ENCODE peak calls at places on chromosomes 7 and 10, in five cellular contexts. Y is fibroblast of the aortic adventitia, F is brain microvascular endothelial cell, R is IMR-90, W is neural progenitor cell. G is an unnamed sample.

GRCh38 chr7:87810726-87811125 is 65.4 kb downstream of the SLC25A40 start:
- DNase-seq in Y (no peak), F (no peak), R (no peak), W (no peak), G (no peak)

GRCh38 chr7:141073173-141073640 is 657 bp upstream of the TMEM178B start:
- DNase-seq in Y (peak), F (peak), R (peak), W (peak), G (no peak)

GRCh38 chr10:73095479-73096021 is 1.1 kb downstream of the P4HA1 start:
- DNase-seq in Y (peak), F (peak), R (peak), W (peak), G (no peak)

GRCh38 chr10:72449842-72450495 is 95.2 kb upstream of the DNAJB12 start:
- DNase-seq in Y (no peak), F (no peak), R (no peak), W (no peak), G (no peak)

GRCh38 chr10:24114561-24114960 is 94.4 kb upstream of the KIAA1217 start:
- DNase-seq in Y (no peak), F (no peak), R (no peak), W (no peak), G (no peak)

GRCh38 chr10:43939389-43939938 is 290.8 kb upstream of the ZNF32 start:
- DNase-seq in Y (no peak), F (no peak), R (no peak), W (no peak), G (no peak)

GRCh38 chr10:123999956-124000615 is 93.3 kb downstream of the CHST15 start:
- DNase-seq in Y (no peak), F (no peak), R (no peak), W (no peak), G (no peak)

GRCh38 chr7:128402346-128402745 is 7.4 kb downstream of the IMPDH1 start:
- DNase-seq in Y (no peak), F (no peak), R (no peak), W (no peak), G (no peak)

GRCh38 chr10:51162002-51162401 is 87.7 kb downstream of the PRKG1 start:
- DNase-seq in Y (peak), F (no peak), R (no peak), W (peak), G (no peak)

GRCh38 chr7:1392556-1392955 is 66.7 kb downstream of the MICALL2 start:
- DNase-seq in Y (no peak), F (no peak), R (no peak), W (no peak), G (no peak)

GRCh38 chr7:69780377-69780776 is 182.1 kb downstream of the AUTS2 start:
- DNase-seq in Y (peak), F (no peak), R (no peak), W (peak), G (no peak)

GRCh38 chr7:151251926-151252835 is 3.7 kb upstream of the SMARCD3 start:
- DNase-seq in Y (peak), F (peak), R (peak), W (peak), G (no peak)

GRCh38 chr7:94109556-94109955 is 105.4 kb upstream of the BET1 start:
- DNase-seq in Y (no peak), F (no peak), R (no peak), W (no peak), G (no peak)

GRCh38 chr10:17651891-17652290 is 7.9 kb downstream of the STAM start:
- DNase-seq in Y (peak), F (no peak), R (no peak), W (no peak), G (no peak)

GRCh38 chr10:6678211-6678803 is 98.2 kb upstream of the PRKCQ start:
- DNase-seq in Y (peak), F (peak), R (peak), W (peak), G (no peak)
- TF ChIP-seq CTCF in Y (peak), F (peak), R (peak), W (peak), G (peak)

DNA sequence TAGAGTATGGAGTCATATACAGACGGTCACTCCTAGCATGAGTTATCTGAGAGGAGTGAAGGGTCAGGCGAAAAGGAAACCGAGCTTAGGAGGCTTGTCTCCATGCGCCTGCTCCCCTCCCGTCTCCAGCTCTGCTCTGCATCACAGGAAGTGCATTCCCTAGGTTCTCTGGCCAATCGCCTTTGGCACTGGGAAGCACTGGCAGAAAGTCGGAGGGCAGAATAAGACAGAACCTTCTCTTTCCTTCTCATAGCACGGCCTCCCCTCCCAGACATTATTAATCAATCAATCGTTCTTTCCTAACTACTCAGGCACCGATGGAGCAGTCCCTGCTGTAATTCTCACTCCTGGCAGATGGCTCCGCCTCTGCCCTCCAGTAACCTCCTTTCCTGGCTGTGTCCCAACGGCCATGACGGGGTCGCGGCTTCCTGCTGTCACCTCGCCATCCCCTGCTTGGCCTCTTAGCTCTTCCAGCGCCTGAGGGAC is 177.1 kb downstream of the FRMD4A start:
- DNase-seq in Y (no peak), F (peak), R (peak), W (no peak), G (no peak)
- H3K4me3 ChIP-seq in Y (no peak), F (peak), R (no peak), W (no peak), G (no peak)

DNA sequence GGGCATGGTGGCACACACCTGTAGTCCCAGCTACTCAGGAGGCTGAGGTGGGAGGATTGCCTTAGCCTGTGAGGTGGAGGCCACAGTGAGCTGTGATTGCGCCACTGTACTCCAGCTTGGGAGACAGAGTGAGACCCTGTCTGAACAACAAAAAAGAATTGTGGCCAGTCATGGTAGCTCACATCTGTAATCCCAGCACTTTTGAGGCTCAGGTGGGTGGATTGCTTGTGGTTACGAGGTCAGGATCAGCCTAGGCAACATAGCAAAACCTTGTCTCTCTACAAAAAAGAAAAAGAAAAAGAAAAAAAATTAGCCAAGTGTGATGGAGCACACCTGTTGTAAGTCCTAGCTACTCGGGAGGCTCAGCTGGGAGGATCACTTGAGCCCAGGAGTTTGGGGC is 22.8 kb downstream of the MARCHF5 start:
- DNase-seq in Y (no peak), F (no peak), R (no peak), W (no peak), G (no peak)
- TF ChIP-seq CTCF in Y (no peak), F (no peak), R (no peak), W (no peak), G (no peak)

GRCh38 chr10:119462773-119463172 is 79.7 kb downstream of the RGS10 start:
- DNase-seq in Y (no peak), F (no peak), R (no peak), W (no peak), G (no peak)

GRCh38 chr10:119459681-119460340 is 82.7 kb downstream of the RGS10 start:
- DNase-seq in Y (no peak), F (no peak), R (no peak), W (no peak), G (no peak)

GRCh38 chr10:119461380-119461779 is 81.1 kb downstream of the RGS10 start:
- DNase-seq in Y (no peak), F (no peak), R (no peak), W (no peak), G (no peak)

GRCh38 chr10:119460369-119461195 is 81.9 kb downstream of the RGS10 start:
- DNase-seq in Y (no peak), F (no peak), R (no peak), W (no peak), G (no peak)

DNA sequence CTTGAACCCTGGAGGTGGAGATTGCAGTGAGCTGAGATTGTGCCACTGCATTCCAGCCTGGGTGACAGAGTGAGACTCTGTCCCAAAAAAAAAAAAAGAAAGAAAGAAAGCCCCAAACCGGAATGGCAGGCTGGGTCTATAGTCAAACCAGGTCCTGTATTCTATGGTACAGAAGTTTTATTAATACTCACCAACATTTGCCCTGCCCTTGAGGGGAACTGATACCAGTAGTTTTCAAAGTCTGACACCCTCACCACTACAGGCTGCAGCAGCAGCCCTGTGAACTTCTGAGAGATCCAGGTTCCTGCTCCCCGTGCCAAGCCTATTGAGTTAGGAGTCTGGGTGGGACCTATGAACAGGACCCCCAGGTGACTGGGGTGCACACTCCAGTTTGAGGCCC is 80.6 kb downstream of the RGS10 start:
- DNase-seq in Y (no peak), F (no peak), R (no peak), W (no peak), G (no peak)
- H3K4me3 ChIP-seq in Y (no peak), F (no peak), R (no peak), W (no peak), G (no peak)

DNA sequence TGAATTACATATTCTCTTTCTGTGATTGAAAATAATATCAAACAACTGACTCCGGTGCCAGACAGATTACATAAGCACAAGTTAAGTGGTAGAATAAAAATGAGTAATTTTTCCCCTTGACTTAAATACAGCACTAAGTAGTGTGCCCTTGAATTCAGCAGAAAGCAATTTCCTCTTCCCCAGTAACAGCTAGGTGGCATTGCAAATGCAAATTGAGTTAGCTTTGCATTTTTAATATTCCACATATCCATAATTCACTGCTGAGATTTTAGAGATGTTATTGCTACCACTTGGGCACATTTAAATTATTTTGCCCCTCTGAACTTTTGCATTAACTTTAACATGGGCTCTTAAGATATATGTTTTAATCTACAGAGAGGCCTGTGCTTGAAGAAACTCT is 89.8 kb upstream of the NPVF start:
- DNase-seq in Y (no peak), F (no peak), R (no peak), W (no peak), G (no peak)
- TF ChIP-seq CTCF in Y (no peak), F (no peak), R (no peak), W (peak), G (no peak)

GRCh38 chr10:99328579-99329237 is 448 bp upstream of the CNNM1 start:
- DNase-seq in Y (peak), F (no peak), R (peak), W (no peak), G (no peak)

GRCh38 chr10:99329238-99329890 is at the start of gene CNNM1:
- DNase-seq in Y (no peak), F (no peak), R (no peak), W (peak), G (no peak)

GRCh38 chr10:99331207-99331803 is 2.1 kb downstream of the CNNM1 start:
- DNase-seq in Y (no peak), F (no peak), R (peak), W (peak), G (no peak)

GRCh38 chr10:99330675-99330924 is 1.4 kb downstream of the CNNM1 start:
- DNase-seq in Y (no peak), F (no peak), R (no peak), W (no peak), G (no peak)

DNA sequence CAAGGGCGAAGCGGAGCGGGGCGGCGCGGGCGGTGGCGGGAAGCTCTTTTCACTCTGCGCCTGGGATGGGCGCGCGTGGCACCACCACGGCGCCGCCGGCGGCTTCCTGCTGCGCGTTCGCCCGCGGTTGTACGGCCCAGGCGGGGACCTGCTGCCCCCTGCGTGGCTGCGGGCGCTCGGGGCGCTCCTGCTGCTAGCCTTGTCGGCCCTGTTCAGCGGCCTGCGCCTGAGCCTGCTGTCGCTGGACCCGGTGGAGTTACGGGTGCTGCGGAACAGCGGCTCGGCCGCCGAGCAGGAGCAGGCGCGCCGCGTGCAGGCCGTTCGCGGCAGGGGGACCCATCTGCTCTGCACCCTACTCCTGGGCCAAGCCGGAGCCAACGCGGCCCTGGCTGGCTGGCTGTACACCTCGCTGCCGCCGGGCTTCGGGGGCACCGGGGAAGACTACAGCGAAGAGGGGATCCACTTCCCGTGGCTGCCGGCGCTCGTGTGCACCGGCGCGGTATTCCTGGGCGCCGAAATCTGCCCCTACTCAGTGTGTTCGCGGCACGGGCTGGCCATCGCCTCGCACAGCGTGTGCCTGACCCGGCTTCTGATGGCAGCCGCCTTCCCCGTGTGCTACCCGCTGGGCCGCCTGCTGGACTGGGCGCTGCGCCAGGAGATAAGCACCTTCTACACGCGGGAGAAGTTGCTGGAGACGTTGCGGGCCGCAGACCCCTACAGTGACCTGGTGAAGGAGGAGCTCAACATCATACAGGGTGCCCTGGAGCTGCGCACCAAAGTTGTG is 927 bp downstream of the CNNM1 start:
- DNase-seq in Y (no peak), F (no peak), R (peak), W (peak), G (no peak)
- H3K4me3 ChIP-seq in Y (peak), F (no peak), R (peak), W (peak), G (peak)

DNA sequence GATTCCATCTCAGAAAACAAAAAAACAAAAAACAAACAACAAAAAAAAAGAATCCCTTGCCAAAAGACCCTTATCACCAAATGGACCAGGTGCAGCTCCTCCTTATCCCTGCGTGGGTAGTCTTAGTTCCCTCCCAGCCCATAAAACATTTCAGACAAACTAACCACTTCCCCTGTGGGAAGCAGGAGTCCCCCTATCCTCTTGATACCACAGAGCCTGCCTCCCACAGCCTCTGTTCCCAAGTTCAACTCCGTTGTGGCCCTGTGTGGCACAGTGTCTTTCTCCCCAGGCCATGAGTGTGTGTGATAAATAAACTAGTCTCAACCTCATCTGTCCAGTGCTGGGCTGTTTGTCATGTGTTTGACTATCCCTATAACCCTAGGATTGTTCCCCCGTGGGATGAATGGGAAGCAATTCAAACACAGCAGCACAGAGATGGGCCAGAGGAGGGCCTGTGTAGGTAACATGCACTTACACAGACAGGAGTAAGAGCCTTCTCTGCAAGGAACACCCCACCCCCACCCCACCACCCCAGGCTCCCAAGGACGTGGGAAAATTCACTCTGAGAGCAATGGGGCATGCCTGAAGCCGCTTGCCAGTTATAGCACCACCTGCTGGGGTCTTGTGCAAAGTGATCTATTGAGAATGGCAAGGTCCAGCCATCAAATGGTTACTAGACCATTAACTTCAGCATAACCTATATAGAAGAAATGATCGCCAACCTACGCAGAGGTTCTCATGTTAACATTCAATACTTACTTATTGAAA is 147.1 kb upstream of the GHITM start:
- DNase-seq in Y (no peak), F (no peak), R (no peak), W (peak), G (no peak)
- TF ChIP-seq CTCF in Y (no peak), F (peak), R (peak), W (peak), G (peak)

GRCh38 chr7:2715341-2716231 is 27.6 kb downstream of the AMZ1 start:
- DNase-seq in Y (no peak), F (peak), R (peak), W (no peak), G (no peak)
- H3K4me3 ChIP-seq in Y (no peak), F (no peak), R (no peak), W (no peak), G (no peak)